ENCODE peak calls at places on chromosomes 13 and 19, in five cellular contexts. J is CD4-positive, alpha-beta memory T cell; P is neural progenitor cell; H is neuronal stem cell; L is thoracic aorta. K is an unnamed sample. For H3K4me1, the result is how much of the 10 kb centered on the place peaks cover.

GRCh38 chr13:104809483-104809882 is 1726.0 kb downstream of the EFNB2 start:
- DNase-seq in L (no peak), P (no peak), J (no peak), H (no peak), K (no peak)

GRCh38 chr19:31145021-31145420 is 204.2 kb downstream of the TSHZ3 start:
- DNase-seq in L (no peak), P (no peak), J (no peak), H (no peak), K (no peak)

GRCh38 chr19:54069482-54069881 is 5.8 kb upstream of the VSTM1 start:
- DNase-seq in L (no peak), J (no peak), P (no peak), H (no peak), K (no peak)

GRCh38 chr19:19537321-19538048 is 580 bp upstream of the CILP2 start:
- DNase-seq in P (no peak), H (no peak), J (no peak), L (no peak), K (peak)

GRCh38 chr13:95300625-95301134 is 571 bp downstream of the ABCC4 start:
- DNase-seq in L (no peak), J (peak), H (peak), P (peak), K (peak)

GRCh38 chr13:73096173-73097117 is 37.6 kb downstream of the KLF5 start:
- DNase-seq in P (no peak), H (no peak), J (no peak), L (no peak), K (peak)

GRCh38 chr19:18464646-18465045 is 26.7 kb upstream of the ISYNA1 start:
- DNase-seq in L (peak), J (no peak), H (no peak), P (no peak), K (peak)

GRCh38 chr19:51654783-51655182 is 8.2 kb upstream of the SIGLEC14 start:
- DNase-seq in H (no peak), J (no peak), L (no peak), P (no peak), K (no peak)

GRCh38 chr19:23699521-23699860 is 12.5 kb upstream of the ZNF675 start:
- DNase-seq in J (no peak), H (no peak), P (no peak), L (no peak), K (no peak)

GRCh38 chr19:16575282-16575681 is 3.1 kb upstream of the SLC35E1 start:
- DNase-seq in P (no peak), J (no peak), L (no peak), H (no peak), K (no peak)

GRCh38 chr19:16572332-16573211 is at the start of gene SLC35E1:
- DNase-seq in P (peak), J (peak), L (peak), H (peak), K (peak)

GRCh38 chr19:16573296-16573695 is 1.1 kb upstream of the SLC35E1 start:
- DNase-seq in H (no peak), J (no peak), L (no peak), P (no peak), K (no peak)

GRCh38 chr19:16571689-16572331 is 405 bp downstream of the SLC35E1 start:
- DNase-seq in J (no peak), L (no peak), H (peak), P (no peak), K (peak)

GRCh38 chr19:16573925-16574324 is 1.7 kb upstream of the SLC35E1 start:
- DNase-seq in L (no peak), P (no peak), H (no peak), J (no peak), K (no peak)
- H3K4me3 ChIP-seq in L (peak), P (peak), H (peak), J (peak), K (peak)

GRCh38 chr13:44451651-44452050 is 78.0 kb downstream of the SERP2 start:
- DNase-seq in P (no peak), J (no peak), L (no peak), H (no peak), K (no peak)

GRCh38 chr13:44452418-44452817 is 78.8 kb downstream of the SERP2 start:
- DNase-seq in P (no peak), H (no peak), J (no peak), L (no peak), K (peak)

GRCh38 chr13:44449999-44450821 is 76.6 kb downstream of the SERP2 start:
- DNase-seq in J (no peak), P (no peak), H (no peak), L (no peak), K (no peak)

GRCh38 chr13:44448875-44449274 is 75.3 kb downstream of the SERP2 start:
- DNase-seq in L (no peak), H (no peak), J (no peak), P (no peak), K (no peak)

DNA sequence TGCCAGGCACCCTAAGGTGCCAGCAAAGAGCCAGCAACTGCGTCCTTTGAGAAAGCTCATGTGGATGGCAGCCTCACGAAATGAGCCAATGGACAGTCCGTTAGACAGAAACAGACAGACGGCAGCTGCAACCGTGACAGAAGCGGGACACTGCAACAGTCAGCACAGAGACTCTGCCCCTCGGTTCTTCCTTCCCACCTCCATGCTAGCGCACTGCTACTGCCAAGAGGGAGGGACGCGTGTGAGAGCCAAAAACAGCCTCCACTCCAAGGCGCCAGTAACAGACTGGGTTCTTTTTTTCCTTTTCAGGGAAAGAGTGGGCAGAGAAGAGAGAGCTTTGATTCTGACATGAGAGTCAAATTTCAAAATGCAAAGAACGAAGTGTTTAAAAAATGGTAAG is 77.5 kb downstream of the SERP2 start:
- DNase-seq in J (no peak), P (no peak), L (no peak), H (no peak), K (no peak)
- H3K27ac ChIP-seq in J (no peak), P (no peak), L (no peak), H (no peak), K (no peak)

GRCh38 chr19:17338440-17339078 is 1.2 kb downstream of the GTPBP3 start:
- DNase-seq in L (no peak), H (no peak), J (no peak), P (no peak), K (peak)

GRCh38 chr19:17337675-17338439 is 504 bp downstream of the GTPBP3 start:
- DNase-seq in H (no peak), J (no peak), L (no peak), P (peak), K (peak)

GRCh38 chr19:17340302-17340870 is 3.0 kb downstream of the GTPBP3 start:
- DNase-seq in L (no peak), P (peak), H (no peak), J (no peak), K (no peak)

GRCh38 chr19:17340871-17341357 is 3.6 kb downstream of the GTPBP3 start:
- DNase-seq in J (no peak), L (no peak), P (no peak), H (no peak), K (no peak)

DNA sequence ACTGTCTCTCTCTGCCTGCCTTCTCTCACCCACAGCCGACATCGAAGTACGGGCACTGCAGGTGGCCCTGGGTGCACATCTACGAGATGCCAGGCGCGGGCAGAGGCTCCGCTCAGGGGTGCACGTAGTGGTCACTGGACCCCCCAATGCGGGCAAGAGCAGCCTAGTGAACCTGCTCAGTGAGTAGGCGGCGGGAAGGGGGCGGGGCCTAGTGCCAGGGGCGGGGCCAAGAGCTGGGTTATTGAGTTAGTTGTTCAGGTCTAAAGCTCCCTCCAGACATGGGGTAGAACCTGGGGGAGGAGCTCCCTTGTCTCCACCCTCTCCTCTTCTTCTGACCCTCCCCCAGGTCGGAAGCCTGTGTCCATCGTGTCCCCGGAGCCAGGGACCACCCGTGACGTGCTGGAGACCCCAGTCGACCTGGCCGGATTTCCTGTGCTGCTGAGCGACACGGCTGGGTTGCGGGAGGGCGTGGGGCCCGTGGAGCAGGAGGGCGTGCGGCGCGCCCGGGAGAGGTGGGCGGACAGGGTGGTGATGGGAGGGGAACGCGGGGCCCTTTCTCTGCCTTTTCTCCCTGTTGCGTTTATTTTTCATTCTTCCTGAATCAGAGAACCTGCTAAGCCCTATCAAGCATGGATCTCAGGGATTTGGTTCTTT is 1.9 kb downstream of the GTPBP3 start:
- DNase-seq in J (no peak), L (no peak), P (no peak), H (no peak), K (no peak)
- H3K4me1 ChIP-seq in J (under half), L (under half), P (under half), H (under half), K (under half)

GRCh38 chr19:7078007-7078406 is 8.5 kb downstream of the ZNF557 start:
- DNase-seq in J (no peak), H (no peak), L (no peak), P (no peak), K (no peak)
- H3K4me3 ChIP-seq in J (no peak), H (no peak), L (no peak), P (no peak), K (no peak)

GRCh38 chr19:658916-659839 is 3.8 kb downstream of the RNF126 start:
- DNase-seq in J (peak), H (no peak), P (no peak), L (no peak), K (no peak)
- H3K27ac ChIP-seq in J (peak), H (no peak), P (no peak), L (no peak), K (no peak)

DNA sequence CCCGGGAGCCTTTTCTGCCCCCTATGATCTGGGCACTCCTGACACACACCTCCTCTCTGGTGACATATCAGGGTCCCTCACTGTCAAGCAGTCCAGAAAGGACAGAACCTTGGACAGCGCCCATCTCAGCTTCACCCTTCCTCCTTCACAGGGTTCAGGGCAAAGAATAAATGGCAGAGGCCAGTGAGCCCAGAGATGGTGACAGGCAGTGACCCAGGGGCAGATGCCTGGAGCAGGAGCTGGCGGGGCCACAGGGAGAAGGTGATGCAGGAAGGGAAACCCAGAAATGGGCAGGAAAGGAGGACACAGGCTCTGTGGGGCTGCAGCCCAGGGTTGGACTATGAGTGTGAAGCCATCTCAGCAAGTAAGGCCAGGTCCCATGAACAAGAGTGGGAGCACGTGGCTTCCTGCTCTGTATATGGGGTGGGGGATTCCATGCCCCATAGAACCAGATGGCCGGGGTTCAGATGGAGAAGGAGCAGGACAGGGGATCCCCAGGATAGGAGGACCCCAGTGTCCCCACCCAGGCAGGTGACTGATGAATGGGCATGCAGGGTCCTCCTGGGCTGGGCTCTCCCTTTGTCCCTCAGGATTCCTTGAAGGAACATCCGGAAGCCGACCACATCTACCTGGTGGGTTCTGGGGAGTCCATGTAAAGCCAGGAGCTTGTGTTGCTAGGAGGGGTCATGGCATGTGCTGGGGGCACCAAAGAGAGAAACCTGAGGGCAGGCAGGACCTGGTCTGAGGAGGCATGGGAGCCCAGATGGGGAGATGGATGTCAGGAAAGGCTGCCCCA is 8.5 kb upstream of the CEACAM7 start:
- DNase-seq in P (no peak), H (no peak), L (no peak), J (no peak), K (no peak)
- H3K4me1 ChIP-seq in P (under half), H (under half), L (under half), J (under half), K (under half)

GRCh38 chr19:2084993-2085720 is 11.0 kb downstream of the MOB3A start:
- DNase-seq in J (peak), P (no peak), L (no peak), H (no peak), K (peak)
- H3K4me3 ChIP-seq in J (peak), P (no peak), L (peak), H (no peak), K (no peak)

K was measured in kidney.